ENCODE peak calls at places on chromosomes 13 and 19, in five cellular contexts. U, V, N, O and Q are unnamed samples.

GRCh38 chr19:3852614-3853254 is 16.1 kb downstream of the ZFR2 start:
- DNase-seq in U (peak; percentile 81), V (peak; percentile 83), O (peak; percentile 26), N (no peak), Q (peak; percentile 14)

GRCh38 chr19:17184381-17184841 is 30.7 kb upstream of the USE1 start:
- DNase-seq in V (no peak), O (peak; percentile 33), N (no peak), U (no peak), Q (peak; percentile 29)

GRCh38 chr19:30861896-30862295 is 487.3 kb downstream of the TSHZ3 start:
- DNase-seq in U (no peak), O (no peak), N (no peak), V (no peak), Q (no peak)

GRCh38 chr19:10987621-10988297 is 26.9 kb downstream of the SMARCA4 start:
- DNase-seq in O (no peak), U (no peak), V (no peak), N (no peak), Q (no peak)

GRCh38 chr13:39144941-39145533 is 106.8 kb downstream of the NHLRC3 start:
- DNase-seq in V (peak; percentile 78), U (peak; percentile 35), O (no peak), N (peak; percentile 6), Q (no peak)

GRCh38 chr13:97273341-97273831 is 51.3 kb downstream of the MBNL2 start:
- DNase-seq in U (no peak), V (no peak), N (no peak), O (no peak), Q (no peak)

GRCh38 chr19:29777916-29778315 is 33.9 kb upstream of the CCNE1 start:
- DNase-seq in V (no peak), U (no peak), O (no peak), N (no peak), Q (no peak)

GRCh38 chr13:39699274-39699673 is 43.8 kb downstream of the COG6 start:
- DNase-seq in V (no peak), O (no peak), N (no peak), U (no peak), Q (no peak)

GRCh38 chr19:16957855-16958254 is 68.8 kb downstream of the CPAMD8 start:
- DNase-seq in O (no peak), N (no peak), V (no peak), U (no peak), Q (no peak)

GRCh38 chr19:1117654-1118053 is 13.9 kb downstream of the GPX4 start:
- DNase-seq in N (no peak), O (no peak), V (no peak), U (no peak), Q (no peak)

GRCh38 chr13:110023729-110024645 is 237.6 kb upstream of the IRS2 start:
- DNase-seq in U (peak; percentile 88), O (no peak), N (no peak), V (peak; percentile 64), Q (no peak)

GRCh38 chr19:48739835-48740704 is at the start of gene RASIP1:
- DNase-seq in N (no peak), U (no peak), V (no peak), O (no peak), Q (no peak)

GRCh38 chr13:79932556-79932955 is 408.4 kb downstream of the SPRY2 start:
- DNase-seq in V (no peak), O (no peak), N (no peak), U (no peak), Q (no peak)

GRCh38 chr19:35404879-35405622 is 34.2 kb downstream of the GPR42 start:
- DNase-seq in O (no peak), U (no peak), N (no peak), V (peak; percentile 78), Q (no peak)